ENCODE peak calls at places on chromosomes 13 and 19, in six cellular contexts. One of them, this sample, is unnamed.

GRCh38 chr19:2847507-2847906 is 6.2 kb downstream of the ZNF555 start:
- DNase-seq in CD4-positive, alpha-beta T cell: no peak
- DNase-seq in CD8-positive, alpha-beta T cell: no peak
- DNase-seq in fibroblast of lung: no peak
- DNase-seq in left ventricle myocardium inferior: no peak
- DNase-seq in NCI-H1092: no peak
- DNase-seq in this sample: no peak

GRCh38 chr19:29665826-29666633 is 769 bp downstream of the PLEKHF1 start:
- DNase-seq in CD4-positive, alpha-beta T cell: no peak
- DNase-seq in CD8-positive, alpha-beta T cell: peak; percentile 54
- DNase-seq in fibroblast of lung: peak; percentile 80
- DNase-seq in left ventricle myocardium inferior: peak; percentile 76
- DNase-seq in NCI-H1092: no peak
- DNase-seq in this sample: peak; percentile 63

GRCh38 chr13:50387124-50387581 is 371.9 kb downstream of the KCNRG start:
- DNase-seq in CD4-positive, alpha-beta T cell: peak; percentile 17
- DNase-seq in CD8-positive, alpha-beta T cell: peak; percentile 52
- DNase-seq in fibroblast of lung: peak; percentile 44
- DNase-seq in left ventricle myocardium inferior: peak; percentile 64
- DNase-seq in NCI-H1092: peak; percentile 17
- DNase-seq in this sample: peak; percentile 53

GRCh38 chr13:42574011-42574410 is at the start of gene TNFSF11:
- DNase-seq in CD4-positive, alpha-beta T cell: no peak
- DNase-seq in CD8-positive, alpha-beta T cell: no peak
- DNase-seq in fibroblast of lung: no peak
- DNase-seq in left ventricle myocardium inferior: no peak
- DNase-seq in NCI-H1092: no peak
- DNase-seq in this sample: no peak

GRCh38 chr13:74134777-74135305 is 637 bp upstream of the KLF12 start:
- DNase-seq in CD4-positive, alpha-beta T cell: peak; percentile 36
- DNase-seq in CD8-positive, alpha-beta T cell: peak; percentile 77
- DNase-seq in fibroblast of lung: no peak
- DNase-seq in left ventricle myocardium inferior: peak; percentile 66
- DNase-seq in NCI-H1092: peak; percentile 78
- DNase-seq in this sample: no peak

GRCh38 chr19:49592486-49593232 is 1.7 kb downstream of the PRR12 start:
- DNase-seq in CD4-positive, alpha-beta T cell: no peak
- DNase-seq in CD8-positive, alpha-beta T cell: no peak
- DNase-seq in fibroblast of lung: no peak
- DNase-seq in left ventricle myocardium inferior: no peak
- DNase-seq in NCI-H1092: no peak
- DNase-seq in this sample: peak; percentile 50

GRCh38 chr13:35732565-35732964 is 256.1 kb upstream of the MAB21L1 start:
- DNase-seq in CD4-positive, alpha-beta T cell: no peak
- DNase-seq in CD8-positive, alpha-beta T cell: no peak
- DNase-seq in fibroblast of lung: no peak
- DNase-seq in left ventricle myocardium inferior: peak; percentile 54
- DNase-seq in NCI-H1092: no peak
- DNase-seq in this sample: no peak

GRCh38 chr13:100022798-100023197 is 41.2 kb downstream of the ZIC2 start:
- DNase-seq in CD4-positive, alpha-beta T cell: no peak
- DNase-seq in CD8-positive, alpha-beta T cell: no peak
- DNase-seq in fibroblast of lung: no peak
- DNase-seq in left ventricle myocardium inferior: no peak
- DNase-seq in NCI-H1092: no peak
- DNase-seq in this sample: no peak

GRCh38 chr13:79451500-79451962 is 29.4 kb upstream of the NDFIP2 start:
- DNase-seq in CD4-positive, alpha-beta T cell: peak; percentile 73
- DNase-seq in CD8-positive, alpha-beta T cell: peak; percentile 83
- DNase-seq in fibroblast of lung: peak; percentile 71
- DNase-seq in left ventricle myocardium inferior: no peak
- DNase-seq in NCI-H1092: no peak
- DNase-seq in this sample: peak; percentile 96

GRCh38 chr13:69947577-69947976 is 160.0 kb upstream of the ATXN8OS start:
- DNase-seq in CD4-positive, alpha-beta T cell: no peak
- DNase-seq in CD8-positive, alpha-beta T cell: no peak
- DNase-seq in fibroblast of lung: no peak
- DNase-seq in left ventricle myocardium inferior: no peak
- DNase-seq in NCI-H1092: no peak
- DNase-seq in this sample: no peak

GRCh38 chr19:3163230-3163886 is 15.2 kb upstream of the S1PR4 start:
- DNase-seq in CD4-positive, alpha-beta T cell: peak; percentile 61
- DNase-seq in CD8-positive, alpha-beta T cell: peak; percentile 85
- DNase-seq in fibroblast of lung: peak; percentile 57
- DNase-seq in left ventricle myocardium inferior: peak; percentile 53
- DNase-seq in NCI-H1092: peak; percentile 56
- DNase-seq in this sample: peak; percentile 66

GRCh38 chr13:108120332-108120731 is 95.0 kb downstream of the LIG4 start:
- DNase-seq in CD4-positive, alpha-beta T cell: no peak
- DNase-seq in CD8-positive, alpha-beta T cell: no peak
- DNase-seq in fibroblast of lung: no peak
- DNase-seq in left ventricle myocardium inferior: no peak
- DNase-seq in NCI-H1092: no peak
- DNase-seq in this sample: no peak

GRCh38 chr19:35354898-35355297 is 3.4 kb upstream of the FFAR3 start:
- DNase-seq in CD4-positive, alpha-beta T cell: no peak
- DNase-seq in CD8-positive, alpha-beta T cell: no peak
- DNase-seq in fibroblast of lung: no peak
- DNase-seq in left ventricle myocardium inferior: no peak
- DNase-seq in NCI-H1092: no peak
- DNase-seq in this sample: no peak

GRCh38 chr19:48560095-48560530 is 8.1 kb downstream of the SULT2B1 start:
- DNase-seq in CD4-positive, alpha-beta T cell: no peak
- DNase-seq in CD8-positive, alpha-beta T cell: no peak
- DNase-seq in fibroblast of lung: no peak
- DNase-seq in left ventricle myocardium inferior: no peak
- DNase-seq in NCI-H1092: no peak
- DNase-seq in this sample: no peak

GRCh38 chr13:41487222-41487621 is 29.9 kb downstream of the RGCC start:
- DNase-seq in CD4-positive, alpha-beta T cell: no peak
- DNase-seq in CD8-positive, alpha-beta T cell: no peak
- DNase-seq in fibroblast of lung: no peak
- DNase-seq in left ventricle myocardium inferior: no peak
- DNase-seq in NCI-H1092: no peak
- DNase-seq in this sample: no peak

GRCh38 chr13:39603424-39603947 is 493 bp upstream of the LHFPL6 start:
- DNase-seq in CD4-positive, alpha-beta T cell: no peak
- DNase-seq in CD8-positive, alpha-beta T cell: no peak
- DNase-seq in fibroblast of lung: peak; percentile 23
- DNase-seq in left ventricle myocardium inferior: no peak
- DNase-seq in NCI-H1092: peak; percentile 3
- DNase-seq in this sample: peak; percentile 78

GRCh38 chr19:15769586-15769985 is 17.9 kb upstream of the OR10H5 start:
- DNase-seq in CD4-positive, alpha-beta T cell: no peak
- DNase-seq in CD8-positive, alpha-beta T cell: no peak
- DNase-seq in fibroblast of lung: no peak
- DNase-seq in left ventricle myocardium inferior: no peak
- DNase-seq in NCI-H1092: no peak
- DNase-seq in this sample: no peak

This sample was measured in mesenchymal stem cell.